ENCODE peak calls at places on chromosomes 16 and 17, in six cellular contexts. A is activated CD8-positive, alpha-beta T cell treated with anti-CD3 and anti-CD28 coated beads, Interleukin-2, amount 10 ng/mL, durations not matched to agents 7 days and 5 days; Y is ureter; W is non-pigmented ciliary epithelial cell; M is NCI-H748 treated with DMSO at 0.1 percent for 48 hours; T is nucleus accumbens. Z is an unnamed sample.

GRCh38 chr16:56938664-56939513 is 6.9 kb downstream of the HERPUD1 start:
- DNase-seq in W (no peak), Y (no peak), M (no peak), A (peak; percentile 73), T (no peak), Z (no peak)

GRCh38 chr17:39450051-39450450 is 1.0 kb downstream of the MED1 start:
- DNase-seq in M (no peak), W (no peak), Y (no peak), A (no peak), T (no peak), Z (no peak)

GRCh38 chr17:77501101-77501566 is 360.4 kb downstream of the SEC14L1 start:
- DNase-seq in W (no peak), T (no peak), M (no peak), Y (peak; percentile 41), A (peak; percentile 56), Z (no peak)

GRCh38 chr16:10787304-10787703 is 31.3 kb downstream of the TVP23A start:
- DNase-seq in T (no peak), A (no peak), Y (no peak), W (no peak), M (no peak), Z (no peak)

GRCh38 chr16:11139624-11140375 is 116.2 kb downstream of the SOCS1 start:
- DNase-seq in Y (no peak), T (no peak), A (peak; percentile 85), M (no peak), W (no peak), Z (no peak)

GRCh38 chr17:6453279-6454024 is 9.2 kb downstream of the PIMREG start:
- DNase-seq in W (no peak), M (no peak), T (no peak), Y (no peak), A (no peak), Z (no peak)

GRCh38 chr17:57889892-57890856 is 40.3 kb upstream of the MRPS23 start:
- DNase-seq in M (no peak), W (no peak), Y (peak; percentile 80), A (no peak), T (peak; percentile 18), Z (peak; percentile 15)

GRCh38 chr17:39701012-39701783 is 1.3 kb downstream of the ERBB2 start:
- DNase-seq in W (no peak), A (no peak), T (no peak), M (no peak), Y (no peak), Z (no peak)

GRCh38 chr17:47288531-47289116 is 35.0 kb downstream of the ITGB3 start:
- DNase-seq in A (no peak), T (no peak), W (no peak), M (no peak), Y (no peak), Z (no peak)

Z was measured in hypothalamus.